ENCODE peak calls at places on chromosomes 3 and 15, in six cellular contexts. S is COR-L47, D is NCI-H1105, I is AG08396, U is AG04450, C is DMS153. Y is an unnamed sample.

GRCh38 chr3:1118074-1118473 is 25.2 kb downstream of the CNTN6 start:
- DNase-seq in S (no peak), D (no peak), I (no peak), U (no peak), C (no peak), Y (no peak)

GRCh38 chr3:16916840-16917239 is 32.1 kb downstream of the PLCL2 start:
- DNase-seq in S (no peak), D (no peak), I (no peak), U (no peak), C (no peak), Y (no peak)

GRCh38 chr3:174199696-174200095 is 659.4 kb upstream of the NAALADL2 start:
- DNase-seq in S (no peak), D (no peak), I (no peak), U (no peak), C (no peak), Y (no peak)

GRCh38 chr3:51944541-51945021 is 2.4 kb downstream of the PARP3 start:
- DNase-seq in S (no peak), D (no peak), I (no peak), U (no peak), C (no peak), Y (no peak)

GRCh38 chr3:65894679-65895078 is 144.0 kb downstream of the MAGI1 start:
- DNase-seq in S (no peak), D (no peak), I (peak; percentile 44), U (no peak), C (peak; percentile 16), Y (no peak)

GRCh38 chr15:49273734-49274318 is 103.8 kb downstream of the GALK2 start:
- DNase-seq in S (no peak), D (no peak), I (no peak), U (no peak), C (peak; percentile 0), Y (no peak)

GRCh38 chr15:40762919-40763800 is 708 bp upstream of the GCHFR start:
- DNase-seq in S (peak; percentile 89), D (no peak), I (no peak), U (no peak), C (peak; percentile 68), Y (peak; percentile 49)

GRCh38 chr3:182906036-182906435 is 74.3 kb downstream of the DCUN1D1 start:
- DNase-seq in S (no peak), D (no peak), I (no peak), U (no peak), C (no peak), Y (no peak)

GRCh38 chr15:88454867-88455810 is 12.0 kb downstream of the MRPL46 start:
- DNase-seq in S (peak; percentile 59), D (peak; percentile 50), I (peak; percentile 78), U (peak; percentile 33), C (no peak), Y (peak; percentile 52)

GRCh38 chr3:143135150-143135549 is 15.6 kb downstream of the CHST2 start:
- DNase-seq in S (peak; percentile 50), D (no peak), I (peak; percentile 89), U (peak; percentile 79), C (no peak), Y (no peak)

GRCh38 chr15:91471410-91471993 is 371.4 kb downstream of the SV2B start:
- DNase-seq in S (no peak), D (no peak), I (no peak), U (peak; percentile 81), C (no peak), Y (no peak)

GRCh38 chr3:32117324-32117723 is 10.9 kb downstream of the GPD1L start:
- DNase-seq in S (no peak), D (no peak), I (no peak), U (no peak), C (no peak), Y (no peak)

Y was measured in NCI-H1092 treated with DMSO at 0.1 percent for 48 hours.